ENCODE peak calls at places on chromosome 5, in six cellular contexts. W is HCT116, R is H1, Q is K562, V is HepG2, C is GM12878. U is an unnamed sample.

GRCh38 chr5:17000296-17000939 is 64.3 kb upstream of the MYO10 start:
- DNase-seq in W (peak), R (no peak), Q (no peak), V (no peak), C (no peak), U (no peak)

GRCh38 chr5:132257131-132258101 is at the start of gene PDLIM4:
- DNase-seq in W (no peak), R (peak), Q (peak), V (no peak), C (no peak), U (no peak)

GRCh38 chr5:89081360-89081759 is 198.4 kb upstream of the MEF2C start:
- DNase-seq in W (no peak), R (no peak), Q (no peak), V (no peak), C (peak), U (no peak)

GRCh38 chr5:153974131-153974812 is 64.4 kb downstream of the FAM114A2 start:
- DNase-seq in W (peak), R (peak), Q (peak), V (peak), C (no peak), U (no peak)

GRCh38 chr5:96997265-96997859 is 61.5 kb downstream of the LNPEP start:
- DNase-seq in W (peak), R (no peak), Q (peak), V (peak), C (no peak), U (peak)

GRCh38 chr5:140207250-140207954 is 32.4 kb downstream of the CYSTM1 start:
- DNase-seq in W (no peak), R (no peak), Q (no peak), V (no peak), C (no peak), U (no peak)

GRCh38 chr5:136057401-136057951 is 28.7 kb downstream of the TGFBI start:
- DNase-seq in W (no peak), R (no peak), Q (no peak), V (no peak), C (no peak), U (no peak)

GRCh38 chr5:14948341-14948830 is 76.8 kb upstream of the ANKH start:
- DNase-seq in W (no peak), R (no peak), Q (no peak), V (no peak), C (no peak), U (no peak)

GRCh38 chr5:59506285-59506877 is 387.1 kb downstream of the PDE4D start:
- DNase-seq in W (no peak), R (no peak), Q (no peak), V (peak), C (no peak), U (no peak)

GRCh38 chr5:92556747-92557146 is 1024.3 kb downstream of the NR2F1-AS1 start:
- DNase-seq in W (no peak), R (no peak), Q (no peak), V (no peak), C (no peak), U (no peak)

GRCh38 chr5:139147743-139148079 is 50.5 kb downstream of the SIL1 start:
- DNase-seq in W (no peak), R (no peak), Q (no peak), V (no peak), C (no peak), U (no peak)

GRCh38 chr5:158039911-158040347 is 181.0 kb upstream of the CLINT1 start:
- DNase-seq in W (no peak), R (no peak), Q (no peak), V (no peak), C (peak), U (no peak)

GRCh38 chr5:150461231-150461630 is 11.7 kb upstream of the RPS14 start:
- DNase-seq in W (no peak), R (no peak), Q (peak), V (no peak), C (peak), U (no peak)

GRCh38 chr5:15383469-15383868 is 116.5 kb upstream of the FBXL7 start:
- DNase-seq in W (no peak), R (no peak), Q (no peak), V (peak), C (no peak), U (peak)

GRCh38 chr5:115946655-115947054 is 15.6 kb upstream of the LVRN start:
- DNase-seq in W (no peak), R (no peak), Q (no peak), V (no peak), C (no peak), U (no peak)

GRCh38 chr5:132498152-132498551 is 7.6 kb upstream of the IRF1 start:
- DNase-seq in W (no peak), R (peak), Q (no peak), V (no peak), C (no peak), U (no peak)

GRCh38 chr5:172556971-172557461 is 84.0 kb upstream of the NEURL1B start:
- DNase-seq in W (no peak), R (no peak), Q (no peak), V (no peak), C (no peak), U (no peak)

GRCh38 chr5:146667633-146668032 is 151.6 kb upstream of the GPR151 start:
- DNase-seq in W (no peak), R (no peak), Q (no peak), V (no peak), C (no peak), U (no peak)

GRCh38 chr5:176608937-176609723 is 826 bp downstream of the GPRIN1 start:
- DNase-seq in W (no peak), R (no peak), Q (no peak), V (no peak), C (no peak), U (no peak)

GRCh38 chr5:28404363-28405071 is 1366.1 kb upstream of the CDH9 start:
- DNase-seq in W (no peak), R (no peak), Q (no peak), V (no peak), C (no peak), U (no peak)

GRCh38 chr5:57598756-57599155 is 116.1 kb upstream of the ACTBL2 start:
- DNase-seq in W (peak), R (no peak), Q (no peak), V (no peak), C (no peak), U (no peak)

GRCh38 chr5:54537720-54538119 is 20.2 kb downstream of the SNX18 start:
- DNase-seq in W (no peak), R (no peak), Q (no peak), V (no peak), C (no peak), U (no peak)

GRCh38 chr5:90289837-90290236 is 119.7 kb downstream of the CETN3 start:
- DNase-seq in W (no peak), R (no peak), Q (no peak), V (no peak), C (no peak), U (no peak)

GRCh38 chr5:112643339-112643971 is 94.2 kb upstream of the APC start:
- DNase-seq in W (no peak), R (no peak), Q (no peak), V (no peak), C (no peak), U (no peak)
- TF ChIP-seq ZNF274 in W (no peak), R (no peak), Q (no peak), V (no peak), C (no peak), U (no peak)

DNA sequence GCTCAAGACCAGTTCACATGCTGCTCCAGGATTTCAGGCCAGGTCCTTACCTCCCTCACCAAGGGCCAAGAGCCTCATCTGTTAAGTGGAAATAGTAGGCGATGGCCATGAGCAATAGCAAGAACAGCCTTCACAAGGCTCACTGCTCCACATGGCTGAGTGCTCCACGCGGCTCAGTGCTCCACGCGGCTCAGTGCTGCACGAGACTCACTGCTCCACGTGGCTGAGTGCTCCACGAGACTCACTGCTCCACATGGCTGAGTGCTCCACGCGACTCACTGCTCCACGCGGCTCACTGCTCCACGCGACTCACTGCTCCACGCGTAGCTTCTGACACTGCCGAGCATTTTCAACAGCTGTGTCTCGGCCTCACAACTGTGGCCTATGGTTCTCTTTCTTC is 36.4 kb upstream of the ADAMTS2 start:
- DNase-seq in W (no peak), R (no peak), Q (no peak), V (no peak), C (no peak), U (no peak)
- TF ChIP-seq YY1 in W (no peak), R (no peak), Q (no peak), V (no peak), C (no peak), U (no peak)

GRCh38 chr5:51961154-51961562 is 577.9 kb downstream of the ISL1 start:
- DNase-seq in W (no peak), R (no peak), Q (no peak), V (no peak), C (no peak), U (no peak)
- H3K4me3 ChIP-seq in W (no peak), R (no peak), Q (no peak), V (no peak), C (no peak), U (no peak)

DNA sequence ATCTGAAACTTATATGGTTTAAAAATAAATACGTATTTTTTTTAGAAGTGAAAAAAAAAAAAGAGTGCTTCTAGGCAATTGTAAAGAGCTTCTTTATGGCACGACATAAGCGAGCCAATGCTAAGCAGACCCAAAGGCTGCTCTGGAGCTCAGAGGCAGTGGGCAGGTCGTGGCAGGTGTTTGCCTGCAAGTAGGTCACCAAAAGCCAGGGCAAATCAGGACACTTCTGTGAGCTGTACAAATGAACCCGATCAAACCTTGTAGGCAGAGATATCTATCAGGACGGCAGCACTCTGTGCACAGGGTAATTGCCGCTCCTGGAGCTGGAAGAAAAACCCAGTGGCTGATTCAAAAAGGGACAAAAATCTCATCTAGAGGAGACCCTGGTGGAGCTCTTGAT is 75.9 kb downstream of the IRX2 start:
- DNase-seq in W (no peak), R (no peak), Q (no peak), V (no peak), C (no peak), U (no peak)
- TF ChIP-seq ZNF274 in W (no peak), R (no peak), Q (no peak), V (no peak), C (no peak), U (no peak)

DNA sequence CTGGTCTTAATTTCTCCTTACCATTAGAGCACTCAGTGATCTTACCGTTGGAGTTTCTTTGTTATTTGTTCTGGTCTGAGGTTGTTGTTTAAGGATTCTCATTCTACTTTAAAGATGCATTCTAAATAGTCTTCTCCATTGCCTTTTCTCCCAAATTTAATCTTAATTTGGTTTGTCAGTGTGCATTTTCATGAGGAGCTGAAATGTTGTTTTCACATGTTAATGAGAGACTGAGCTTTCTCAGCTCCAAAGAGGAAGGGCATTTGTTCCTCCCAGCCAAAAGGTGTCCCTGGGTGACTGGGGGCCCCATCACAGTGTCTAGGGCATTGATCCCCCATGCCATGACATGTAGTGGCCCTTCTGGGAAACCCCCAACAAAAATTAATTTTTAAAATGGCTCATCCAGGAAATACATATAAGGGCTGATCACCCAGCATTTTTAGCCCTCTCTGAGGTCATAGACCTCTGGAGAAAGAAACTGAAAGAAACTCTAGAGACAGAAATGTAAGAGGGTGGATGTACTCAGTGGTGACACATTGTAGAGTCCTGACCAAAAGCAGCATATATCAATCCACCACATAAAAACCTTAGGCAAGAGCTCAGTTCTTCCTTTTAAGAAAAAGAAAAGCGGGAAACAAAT is 240.4 kb upstream of the RAI14 start:
- DNase-seq in W (no peak), R (no peak), Q (no peak), V (no peak), C (peak), U (no peak)
- TF ChIP-seq YY1 in W (no peak), R (no peak), Q (no peak), V (no peak), C (peak), U (no peak)

GRCh38 chr5:107516452-107517184 is 154.1 kb downstream of the EFNA5 start:
- DNase-seq in W (no peak), R (no peak), Q (no peak), V (no peak), C (no peak), U (no peak)

GRCh38 chr5:107515521-107515920 is 155.2 kb downstream of the EFNA5 start:
- DNase-seq in W (no peak), R (no peak), Q (no peak), V (no peak), C (no peak), U (no peak)

GRCh38 chr5:107512029-107512428 is 158.7 kb downstream of the EFNA5 start:
- DNase-seq in W (no peak), R (no peak), Q (no peak), V (no peak), C (no peak), U (peak)

GRCh38 chr5:107513337-107514125 is 157.2 kb downstream of the EFNA5 start:
- DNase-seq in W (no peak), R (no peak), Q (no peak), V (no peak), C (peak), U (no peak)

DNA sequence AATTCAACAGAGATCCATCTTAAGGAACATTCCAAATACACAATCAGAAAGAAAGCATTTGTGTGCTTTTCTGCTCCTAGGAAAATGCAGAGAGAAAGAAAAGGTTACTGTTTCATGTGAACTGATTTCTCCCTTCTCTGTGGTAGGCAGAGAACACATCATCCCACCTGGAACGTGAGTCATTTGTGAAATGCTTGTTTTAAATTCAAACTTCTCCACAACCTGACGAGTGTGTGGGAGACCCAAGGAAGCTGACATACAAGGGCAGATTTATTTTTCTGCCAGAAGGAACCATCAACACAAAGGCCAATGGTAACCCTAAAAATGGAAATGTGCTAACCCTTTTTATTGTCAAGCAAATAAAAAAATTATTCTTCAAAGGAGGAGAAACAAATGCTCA is 156.4 kb downstream of the EFNA5 start:
- DNase-seq in W (no peak), R (no peak), Q (no peak), V (no peak), C (no peak), U (no peak)
- H3K4me3 ChIP-seq in W (no peak), R (no peak), Q (no peak), V (no peak), C (no peak), U (no peak)

DNA sequence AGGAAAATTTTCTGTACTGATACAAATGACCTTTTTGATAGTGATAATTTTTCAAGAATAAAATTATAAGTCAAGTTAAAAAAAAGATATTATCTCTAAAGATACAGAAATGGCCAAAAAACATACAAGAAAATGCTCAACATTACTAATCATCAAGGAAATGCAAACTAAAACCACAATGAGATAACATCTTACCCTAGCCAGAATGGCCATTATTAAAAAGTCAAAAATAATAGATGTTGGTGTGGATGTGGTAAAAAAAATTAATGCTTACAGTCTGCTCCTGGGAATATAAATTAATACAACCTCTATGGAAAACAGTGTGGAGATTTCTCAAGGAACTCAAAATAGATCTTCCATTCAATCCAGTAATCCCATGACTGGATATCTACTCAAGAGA is 22.9 kb upstream of the PTGER4 start:
- DNase-seq in W (no peak), R (no peak), Q (no peak), V (no peak), C (no peak), U (no peak)
- TF ChIP-seq ZNF274 in W (no peak), R (no peak), Q (no peak), V (no peak), C (no peak), U (no peak)

GRCh38 chr5:95519151-95519550 is 35.6 kb downstream of the SKIC3 start:
- DNase-seq in W (no peak), R (no peak), Q (no peak), V (no peak), C (no peak), U (no peak)

GRCh38 chr5:95518417-95518816 is 36.4 kb downstream of the SKIC3 start:
- DNase-seq in W (no peak), R (no peak), Q (no peak), V (no peak), C (no peak), U (no peak)

GRCh38 chr5:95524423-95524822 is 30.4 kb downstream of the SKIC3 start:
- DNase-seq in W (no peak), R (no peak), Q (no peak), V (no peak), C (no peak), U (no peak)

GRCh38 chr5:95519681-95520080 is 35.1 kb downstream of the SKIC3 start:
- DNase-seq in W (no peak), R (no peak), Q (no peak), V (no peak), C (no peak), U (no peak)

DNA sequence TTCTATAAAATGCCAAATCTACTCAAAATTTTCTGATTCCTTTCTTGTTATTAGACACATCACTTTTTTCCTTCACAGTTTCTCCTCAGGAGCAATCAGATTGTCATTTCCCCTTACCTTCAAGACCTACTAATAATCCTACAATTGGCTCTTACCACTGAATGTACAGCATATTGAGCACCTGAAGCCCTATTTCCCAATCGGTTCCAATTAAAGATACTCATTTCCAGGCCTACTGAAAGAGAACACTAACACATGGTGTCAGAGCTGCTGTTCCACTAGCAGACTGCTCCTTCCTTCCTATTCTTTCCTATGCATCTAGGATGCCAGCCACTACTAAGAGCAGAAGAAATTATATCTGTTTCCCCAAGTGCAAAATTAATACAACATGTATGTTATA is 34.6 kb downstream of the SKIC3 start:
- DNase-seq in W (no peak), R (no peak), Q (no peak), V (no peak), C (no peak), U (no peak)
- TF ChIP-seq YY1 in W (no peak), R (no peak), Q (no peak), V (no peak), C (no peak), U (no peak)

U was measured in NT2/D1.